ENCODE peak calls at places on chromosomes 1 and 21, in four cellular contexts. One of them, this sample, is unnamed.
A peak's percentile ranks its signal among the peaks of the same experiment; 100 is the strongest.

GRCh38 chr1:7292714-7293419 is 478.2 kb upstream of the VAMP3 start:
- DNase-seq in activated CD8-positive, alpha-beta T cell treated with anti-CD3 and anti-CD28 coated beads for 36 hours: no peak
- DNase-seq in colonic mucosa: no peak
- DNase-seq in astrocyte of the spinal cord: no peak
- DNase-seq in this sample: no peak

GRCh38 chr1:100606438-100606837 is 68.5 kb downstream of the GPR88 start:
- DNase-seq in activated CD8-positive, alpha-beta T cell treated with anti-CD3 and anti-CD28 coated beads for 36 hours: peak; percentile 44
- DNase-seq in astrocyte of the spinal cord: peak; percentile 71
- DNase-seq in colonic mucosa: peak; percentile 28
- DNase-seq in this sample: no peak

GRCh38 chr1:168116327-168116799 is 20.4 kb downstream of the GPR161 start:
- DNase-seq in activated CD8-positive, alpha-beta T cell treated with anti-CD3 and anti-CD28 coated beads for 36 hours: no peak
- DNase-seq in colonic mucosa: peak; percentile 80
- DNase-seq in astrocyte of the spinal cord: no peak
- DNase-seq in this sample: peak; percentile 61

GRCh38 chr21:15422761-15423160 is 307.0 kb upstream of the USP25 start:
- DNase-seq in colonic mucosa: no peak
- DNase-seq in activated CD8-positive, alpha-beta T cell treated with anti-CD3 and anti-CD28 coated beads for 36 hours: no peak
- DNase-seq in astrocyte of the spinal cord: peak; percentile 92
- DNase-seq in this sample: no peak

GRCh38 chr1:3762873-3763228 is 9.7 kb upstream of the SMIM1 start:
- DNase-seq in astrocyte of the spinal cord: no peak
- DNase-seq in activated CD8-positive, alpha-beta T cell treated with anti-CD3 and anti-CD28 coated beads for 36 hours: no peak
- DNase-seq in colonic mucosa: no peak
- DNase-seq in this sample: no peak

GRCh38 chr1:185077374-185077773 is 32.0 kb downstream of the RNF2 start:
- DNase-seq in colonic mucosa: no peak
- DNase-seq in astrocyte of the spinal cord: no peak
- DNase-seq in activated CD8-positive, alpha-beta T cell treated with anti-CD3 and anti-CD28 coated beads for 36 hours: no peak
- DNase-seq in this sample: no peak

GRCh38 chr21:30831194-30831765 is 1.7 kb upstream of the KRTAP7-1 start:
- DNase-seq in activated CD8-positive, alpha-beta T cell treated with anti-CD3 and anti-CD28 coated beads for 36 hours: peak; percentile 65
- DNase-seq in colonic mucosa: peak; percentile 22
- DNase-seq in astrocyte of the spinal cord: no peak
- DNase-seq in this sample: no peak

GRCh38 chr1:18326171-18326950 is 154.4 kb upstream of the KLHDC7A start:
- DNase-seq in colonic mucosa: no peak
- DNase-seq in astrocyte of the spinal cord: no peak
- DNase-seq in activated CD8-positive, alpha-beta T cell treated with anti-CD3 and anti-CD28 coated beads for 36 hours: no peak
- DNase-seq in this sample: no peak

GRCh38 chr21:31347435-31348032 is 3.5 kb upstream of the TIAM1 start:
- DNase-seq in astrocyte of the spinal cord: peak; percentile 50
- DNase-seq in activated CD8-positive, alpha-beta T cell treated with anti-CD3 and anti-CD28 coated beads for 36 hours: no peak
- DNase-seq in colonic mucosa: no peak
- DNase-seq in this sample: no peak

GRCh38 chr1:213231795-213232231 is 180.8 kb downstream of the RPS6KC1 start:
- DNase-seq in astrocyte of the spinal cord: peak; percentile 41
- DNase-seq in colonic mucosa: no peak
- DNase-seq in activated CD8-positive, alpha-beta T cell treated with anti-CD3 and anti-CD28 coated beads for 36 hours: no peak
- DNase-seq in this sample: no peak

GRCh38 chr1:219264557-219264956 is 90.9 kb downstream of the LYPLAL1 start:
- DNase-seq in astrocyte of the spinal cord: peak; percentile 66
- DNase-seq in activated CD8-positive, alpha-beta T cell treated with anti-CD3 and anti-CD28 coated beads for 36 hours: no peak
- DNase-seq in colonic mucosa: no peak
- DNase-seq in this sample: no peak

GRCh38 chr1:186082235-186082937 is 292.7 kb downstream of the TPR start:
- DNase-seq in astrocyte of the spinal cord: peak; percentile 62
- DNase-seq in colonic mucosa: peak; percentile 91
- DNase-seq in activated CD8-positive, alpha-beta T cell treated with anti-CD3 and anti-CD28 coated beads for 36 hours: peak; percentile 25
- DNase-seq in this sample: peak; percentile 83

GRCh38 chr21:46154155-46154954 is 1.0 kb downstream of the FTCD start:
- DNase-seq in astrocyte of the spinal cord: no peak
- DNase-seq in colonic mucosa: no peak
- DNase-seq in activated CD8-positive, alpha-beta T cell treated with anti-CD3 and anti-CD28 coated beads for 36 hours: no peak
- DNase-seq in this sample: no peak

GRCh38 chr1:164977561-164977960 is 379.0 kb downstream of the LMX1A start:
- DNase-seq in astrocyte of the spinal cord: no peak
- DNase-seq in activated CD8-positive, alpha-beta T cell treated with anti-CD3 and anti-CD28 coated beads for 36 hours: no peak
- DNase-seq in colonic mucosa: no peak
- DNase-seq in this sample: no peak

GRCh38 chr1:21818661-21819060 is 6.6 kb downstream of the LDLRAD2 start:
- DNase-seq in colonic mucosa: peak; percentile 62
- DNase-seq in astrocyte of the spinal cord: no peak
- DNase-seq in activated CD8-positive, alpha-beta T cell treated with anti-CD3 and anti-CD28 coated beads for 36 hours: peak; percentile 57
- DNase-seq in this sample: peak; percentile 78

GRCh38 chr21:43318841-43319781 is 107.8 kb downstream of the SIK1 start:
- DNase-seq in colonic mucosa: no peak
- DNase-seq in activated CD8-positive, alpha-beta T cell treated with anti-CD3 and anti-CD28 coated beads for 36 hours: no peak
- DNase-seq in astrocyte of the spinal cord: peak; percentile 30
- DNase-seq in this sample: no peak

GRCh38 chr21:21084179-21084578 is 86.0 kb downstream of the NCAM2 start:
- DNase-seq in astrocyte of the spinal cord: peak; percentile 18
- DNase-seq in colonic mucosa: no peak
- DNase-seq in activated CD8-positive, alpha-beta T cell treated with anti-CD3 and anti-CD28 coated beads for 36 hours: no peak
- DNase-seq in this sample: no peak

GRCh38 chr1:53754484-53755312 is 15.7 kb upstream of the GLIS1 start:
- DNase-seq in colonic mucosa: peak; percentile 54
- DNase-seq in activated CD8-positive, alpha-beta T cell treated with anti-CD3 and anti-CD28 coated beads for 36 hours: peak; percentile 46
- DNase-seq in astrocyte of the spinal cord: peak; percentile 68
- DNase-seq in this sample: no peak

GRCh38 chr21:26852422-26852821 is 7.2 kb upstream of the ADAMTS1 start:
- DNase-seq in activated CD8-positive, alpha-beta T cell treated with anti-CD3 and anti-CD28 coated beads for 36 hours: no peak
- DNase-seq in colonic mucosa: no peak
- DNase-seq in astrocyte of the spinal cord: no peak
- DNase-seq in this sample: no peak

GRCh38 chr21:26850116-26850643 is 5.0 kb upstream of the ADAMTS1 start:
- DNase-seq in activated CD8-positive, alpha-beta T cell treated with anti-CD3 and anti-CD28 coated beads for 36 hours: no peak
- DNase-seq in astrocyte of the spinal cord: peak; percentile 81
- DNase-seq in colonic mucosa: no peak
- DNase-seq in this sample: no peak

GRCh38 chr21:26847951-26848350 is 2.7 kb upstream of the ADAMTS1 start:
- DNase-seq in astrocyte of the spinal cord: no peak
- DNase-seq in activated CD8-positive, alpha-beta T cell treated with anti-CD3 and anti-CD28 coated beads for 36 hours: no peak
- DNase-seq in colonic mucosa: no peak
- DNase-seq in this sample: no peak

GRCh38 chr21:26851109-26851944 is 6.1 kb upstream of the ADAMTS1 start:
- DNase-seq in activated CD8-positive, alpha-beta T cell treated with anti-CD3 and anti-CD28 coated beads for 36 hours: no peak
- DNase-seq in colonic mucosa: no peak
- DNase-seq in astrocyte of the spinal cord: no peak
- DNase-seq in this sample: no peak

DNA sequence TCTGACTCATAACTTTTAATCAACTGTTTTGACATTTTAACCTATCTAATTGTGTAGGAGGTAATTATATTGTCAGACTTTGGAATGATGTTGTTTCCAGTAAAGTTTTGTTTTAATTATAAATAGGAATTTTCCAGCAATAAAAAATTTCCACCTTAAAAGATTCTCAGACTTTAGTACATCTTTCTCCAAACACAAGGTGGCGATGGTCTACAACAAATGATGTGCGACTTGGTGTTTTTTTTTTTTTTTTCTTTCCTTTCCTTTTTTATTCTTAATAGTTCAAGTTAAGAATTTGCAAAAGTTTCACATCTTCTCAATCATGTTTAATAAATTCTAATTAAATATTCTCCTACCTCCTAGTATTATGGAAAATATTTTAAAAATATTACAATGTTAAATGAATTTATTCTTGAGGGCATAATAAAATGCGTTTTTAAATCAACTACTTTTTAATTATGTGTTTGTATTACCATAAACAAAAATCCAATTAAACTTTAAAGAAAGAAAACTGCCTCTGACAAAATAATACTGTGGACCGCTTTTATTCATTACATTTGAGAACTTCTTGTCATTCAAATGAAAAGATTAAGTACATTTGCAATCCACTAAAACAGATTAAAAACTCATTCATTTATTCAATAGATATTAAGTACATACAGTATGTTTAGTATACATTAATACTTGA is 4.4 kb upstream of the ADAMTS1 start:
- DNase-seq in activated CD8-positive, alpha-beta T cell treated with anti-CD3 and anti-CD28 coated beads for 36 hours: no peak
- DNase-seq in colonic mucosa: no peak
- DNase-seq in astrocyte of the spinal cord: peak; percentile 75
- DNase-seq in this sample: no peak
- TF ChIP-seq CTCF in activated CD8-positive, alpha-beta T cell treated with anti-CD3 and anti-CD28 coated beads for 36 hours: no peak
- TF ChIP-seq CTCF in colonic mucosa: peak; percentile 13
- TF ChIP-seq CTCF in astrocyte of the spinal cord: peak; percentile 49
- TF ChIP-seq CTCF in this sample: peak; percentile 58

DNA sequence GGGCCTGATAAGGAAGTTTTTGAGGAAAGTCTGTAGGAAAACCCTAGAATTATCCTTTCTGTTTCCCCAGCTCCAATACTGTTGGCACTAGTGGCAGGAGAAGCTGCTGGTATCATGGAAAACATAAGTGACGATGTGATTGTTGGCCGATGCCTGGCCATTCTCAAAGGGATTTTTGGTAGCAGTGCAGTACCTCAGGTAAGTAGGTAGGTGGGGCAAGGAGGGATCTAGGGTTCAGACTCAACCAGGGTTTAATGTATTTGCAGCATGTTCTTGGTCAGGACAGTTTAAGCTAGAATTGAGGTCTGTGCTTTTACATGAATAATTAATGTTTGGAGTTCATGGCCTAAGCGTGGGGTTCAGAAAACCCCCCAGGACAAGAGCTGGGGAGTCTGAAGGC is 62.1 kb downstream of the KDM1A start:
- DNase-seq in colonic mucosa: no peak
- DNase-seq in astrocyte of the spinal cord: no peak
- DNase-seq in activated CD8-positive, alpha-beta T cell treated with anti-CD3 and anti-CD28 coated beads for 36 hours: no peak
- DNase-seq in this sample: no peak
- TF ChIP-seq CTCF in colonic mucosa: no peak
- TF ChIP-seq CTCF in astrocyte of the spinal cord: peak; percentile 24
- TF ChIP-seq CTCF in activated CD8-positive, alpha-beta T cell treated with anti-CD3 and anti-CD28 coated beads for 36 hours: peak; percentile 18
- TF ChIP-seq CTCF in this sample: peak; percentile 31

GRCh38 chr1:151047925-151048644 is 534 bp downstream of the C1orf56 start:
- DNase-seq in astrocyte of the spinal cord: peak; percentile 63
- DNase-seq in colonic mucosa: peak; percentile 76
- DNase-seq in activated CD8-positive, alpha-beta T cell treated with anti-CD3 and anti-CD28 coated beads for 36 hours: peak; percentile 78
- DNase-seq in this sample: peak; percentile 84

GRCh38 chr1:151049458-151049857 is 1.9 kb downstream of the C1orf56 start:
- DNase-seq in activated CD8-positive, alpha-beta T cell treated with anti-CD3 and anti-CD28 coated beads for 36 hours: no peak
- DNase-seq in astrocyte of the spinal cord: no peak
- DNase-seq in colonic mucosa: no peak
- DNase-seq in this sample: no peak

GRCh38 chr1:151047591-151047924 is at the start of gene C1orf56:
- DNase-seq in activated CD8-positive, alpha-beta T cell treated with anti-CD3 and anti-CD28 coated beads for 36 hours: peak; percentile 62
- DNase-seq in colonic mucosa: peak; percentile 76
- DNase-seq in astrocyte of the spinal cord: peak; percentile 75
- DNase-seq in this sample: peak; percentile 86

GRCh38 chr1:151050051-151050688 is 2.6 kb downstream of the C1orf56 start:
- DNase-seq in colonic mucosa: no peak
- DNase-seq in activated CD8-positive, alpha-beta T cell treated with anti-CD3 and anti-CD28 coated beads for 36 hours: no peak
- DNase-seq in astrocyte of the spinal cord: no peak
- DNase-seq in this sample: no peak

GRCh38 chr1:151048645-151049032 is 1.1 kb downstream of the C1orf56 start:
- DNase-seq in activated CD8-positive, alpha-beta T cell treated with anti-CD3 and anti-CD28 coated beads for 36 hours: no peak
- DNase-seq in colonic mucosa: no peak
- DNase-seq in astrocyte of the spinal cord: no peak
- DNase-seq in this sample: no peak
- TF ChIP-seq CTCF in activated CD8-positive, alpha-beta T cell treated with anti-CD3 and anti-CD28 coated beads for 36 hours: peak; percentile 13
- TF ChIP-seq CTCF in colonic mucosa: peak; percentile 40
- TF ChIP-seq CTCF in astrocyte of the spinal cord: peak; percentile 59
- TF ChIP-seq CTCF in this sample: no peak

GRCh38 chr1:160222521-160222920 is 17.3 kb downstream of the PEA15 start:
- DNase-seq in astrocyte of the spinal cord: no peak
- DNase-seq in activated CD8-positive, alpha-beta T cell treated with anti-CD3 and anti-CD28 coated beads for 36 hours: no peak
- DNase-seq in colonic mucosa: no peak
- DNase-seq in this sample: no peak

GRCh38 chr1:160217466-160218165 is 12.4 kb downstream of the PEA15 start:
- DNase-seq in colonic mucosa: peak; percentile 49
- DNase-seq in astrocyte of the spinal cord: no peak
- DNase-seq in activated CD8-positive, alpha-beta T cell treated with anti-CD3 and anti-CD28 coated beads for 36 hours: no peak
- DNase-seq in this sample: peak; percentile 59

GRCh38 chr1:160220301-160220700 is 15.1 kb downstream of the PEA15 start:
- DNase-seq in astrocyte of the spinal cord: no peak
- DNase-seq in activated CD8-positive, alpha-beta T cell treated with anti-CD3 and anti-CD28 coated beads for 36 hours: no peak
- DNase-seq in colonic mucosa: no peak
- DNase-seq in this sample: no peak

GRCh38 chr1:160221089-160221488 is 15.9 kb downstream of the PEA15 start:
- DNase-seq in colonic mucosa: no peak
- DNase-seq in astrocyte of the spinal cord: no peak
- DNase-seq in activated CD8-positive, alpha-beta T cell treated with anti-CD3 and anti-CD28 coated beads for 36 hours: no peak
- DNase-seq in this sample: no peak

DNA sequence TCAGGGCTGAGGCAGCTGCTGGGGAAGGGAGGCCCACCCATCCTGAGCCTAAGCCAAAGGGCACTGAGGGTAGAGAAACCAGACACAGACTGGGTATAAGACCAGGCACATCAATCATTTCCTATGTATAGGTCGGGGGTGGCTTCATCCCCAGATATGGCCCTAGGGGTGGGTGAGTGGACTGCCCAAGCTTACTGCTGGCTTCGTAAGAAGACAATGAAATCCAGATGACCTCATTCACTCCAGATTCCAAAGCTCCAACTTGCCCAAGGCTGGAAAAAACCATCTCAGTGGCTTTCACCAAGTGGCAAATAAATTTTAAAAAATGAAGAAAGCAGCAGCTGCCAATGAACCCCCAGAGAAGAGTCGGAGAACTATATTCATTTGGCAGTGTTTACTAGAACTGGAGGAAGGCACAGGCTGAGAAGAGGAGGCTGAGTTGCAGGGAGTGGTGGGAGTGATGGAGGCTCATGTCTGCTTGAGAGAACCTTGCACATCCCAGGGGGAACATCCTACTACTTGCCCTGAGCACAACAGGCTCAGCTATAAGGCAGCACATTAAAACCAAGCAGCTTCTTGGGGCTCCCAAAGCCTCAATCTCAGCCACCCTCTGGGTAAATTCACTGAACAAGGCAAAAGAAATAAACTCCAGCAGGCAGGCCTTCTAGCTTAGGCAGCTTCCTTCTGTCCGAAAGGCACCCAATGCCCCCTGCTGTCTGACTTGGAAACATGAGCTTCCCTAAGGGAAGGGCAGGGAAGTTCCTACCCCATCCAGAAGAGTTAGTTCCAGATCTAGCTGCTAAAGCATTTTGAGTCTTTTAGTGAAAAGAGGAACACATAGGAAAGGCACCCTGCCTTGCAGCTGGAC is 14.1 kb downstream of the PEA15 start:
- DNase-seq in colonic mucosa: peak; percentile 47
- DNase-seq in astrocyte of the spinal cord: peak; percentile 75
- DNase-seq in activated CD8-positive, alpha-beta T cell treated with anti-CD3 and anti-CD28 coated beads for 36 hours: no peak
- DNase-seq in this sample: peak; percentile 57
- TF ChIP-seq CTCF in colonic mucosa: peak; percentile 39
- TF ChIP-seq CTCF in astrocyte of the spinal cord: peak; percentile 64
- TF ChIP-seq CTCF in activated CD8-positive, alpha-beta T cell treated with anti-CD3 and anti-CD28 coated beads for 36 hours: no peak
- TF ChIP-seq CTCF in this sample: peak; percentile 41

GRCh38 chr1:116036255-116036654 is 59.9 kb downstream of the SLC22A15 start:
- DNase-seq in colonic mucosa: no peak
- DNase-seq in activated CD8-positive, alpha-beta T cell treated with anti-CD3 and anti-CD28 coated beads for 36 hours: no peak
- DNase-seq in astrocyte of the spinal cord: no peak
- DNase-seq in this sample: no peak
- TF ChIP-seq CTCF in colonic mucosa: no peak
- TF ChIP-seq CTCF in activated CD8-positive, alpha-beta T cell treated with anti-CD3 and anti-CD28 coated beads for 36 hours: no peak
- TF ChIP-seq CTCF in astrocyte of the spinal cord: no peak
- TF ChIP-seq CTCF in this sample: no peak

DNA sequence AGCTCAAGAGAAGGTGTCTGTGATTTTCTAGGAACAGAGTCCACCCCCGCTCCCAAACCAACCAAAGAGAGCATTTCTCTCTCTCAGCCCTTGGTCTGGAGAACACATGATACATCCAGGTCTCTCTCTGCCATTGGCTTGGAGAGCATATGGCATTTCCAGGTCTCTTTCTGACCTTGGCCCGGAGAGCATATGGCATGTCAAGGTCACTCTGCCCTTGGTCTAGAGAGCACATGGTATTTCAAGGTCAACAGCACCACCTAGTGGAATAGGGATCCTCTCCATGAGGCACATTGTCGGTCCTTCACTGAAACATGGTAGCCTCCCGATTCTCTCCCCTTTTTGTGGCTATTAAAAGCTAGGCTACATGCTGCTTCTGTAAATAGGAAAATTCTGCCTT is 437.7 kb upstream of the OLFM3 start:
- DNase-seq in colonic mucosa: no peak
- DNase-seq in astrocyte of the spinal cord: no peak
- DNase-seq in activated CD8-positive, alpha-beta T cell treated with anti-CD3 and anti-CD28 coated beads for 36 hours: peak; percentile 11
- DNase-seq in this sample: no peak
- TF ChIP-seq CTCF in colonic mucosa: no peak
- TF ChIP-seq CTCF in astrocyte of the spinal cord: peak; percentile 20
- TF ChIP-seq CTCF in activated CD8-positive, alpha-beta T cell treated with anti-CD3 and anti-CD28 coated beads for 36 hours: peak; percentile 43
- TF ChIP-seq CTCF in this sample: no peak